ENCODE peak calls at places on chromosomes 3 and 15, in nine cellular contexts. I is lower lobe of right lung, C is cardiac muscle cell, L is H9, U is GM12878, Q is AG04450, M is dorsolateral prefrontal cortex, N is prostate gland, Z is psoas muscle. R is an unnamed sample.

GRCh38 chr3:69084326-69084667 is 440 bp upstream of the ARL6IP5 start:
- DNase-seq in I (no peak), C (peak; percentile 24), L (no peak), U (no peak), Q (no peak), M (no peak), N (no peak), Z (no peak), R (no peak)

GRCh38 chr3:45551214-45552010 is 43.1 kb upstream of the LIMD1 start:
- DNase-seq in I (no peak), C (no peak), L (no peak), U (no peak), Q (peak; percentile 97), M (peak; percentile 84), N (no peak), Z (peak; percentile 88), R (peak; percentile 92)

GRCh38 chr3:4888913-4889846 is 90.1 kb upstream of the BHLHE40 start:
- DNase-seq in I (no peak), C (no peak), L (no peak), U (peak; percentile 71), Q (no peak), M (no peak), N (no peak), Z (no peak), R (peak; percentile 6)

GRCh38 chr15:88580532-88580931 is 34.1 kb upstream of the DET1 start:
- DNase-seq in I (no peak), C (no peak), L (no peak), U (no peak), Q (no peak), M (no peak), N (no peak), Z (no peak), R (no peak)

GRCh38 chr3:122111974-122112373 is 56.8 kb downstream of the CD86 start:
- DNase-seq in I (no peak), C (no peak), L (no peak), U (no peak), Q (no peak), M (no peak), N (no peak), Z (no peak), R (no peak)

GRCh38 chr15:94026458-94026967 is 204.8 kb upstream of the MCTP2 start:
- DNase-seq in I (no peak), C (no peak), L (no peak), U (no peak), Q (peak; percentile 38), M (no peak), N (no peak), Z (no peak), R (no peak)

GRCh38 chr3:129278970-129279906 is 568 bp downstream of the HMCES start:
- DNase-seq in I (peak; percentile 62), C (peak; percentile 89), L (peak; percentile 76), U (no peak), Q (no peak), M (peak; percentile 34), N (no peak), Z (peak; percentile 52), R (peak; percentile 62)

GRCh38 chr3:62203152-62203551 is 170.2 kb downstream of the FEZF2 start:
- DNase-seq in I (no peak), C (no peak), L (no peak), U (no peak), Q (no peak), M (no peak), N (no peak), Z (no peak), R (no peak)

GRCh38 chr3:191412764-191413163 is 48.2 kb upstream of the PYDC2 start:
- DNase-seq in I (no peak), C (no peak), L (no peak), U (no peak), Q (peak; percentile 86), M (no peak), N (no peak), Z (no peak), R (peak; percentile 90)

GRCh38 chr15:100030586-100031249 is 297.5 kb upstream of the LYSMD4 start:
- DNase-seq in I (no peak), C (no peak), L (no peak), U (no peak), Q (no peak), M (no peak), N (no peak), Z (no peak), R (peak; percentile 64)

GRCh38 chr15:63358296-63359029 is 23.2 kb downstream of the CA12 start:
- DNase-seq in I (no peak), C (no peak), L (no peak), U (no peak), Q (no peak), M (no peak), N (no peak), Z (no peak), R (no peak)

GRCh38 chr3:38278841-38279240 is 3.3 kb upstream of the SLC22A14 start:
- DNase-seq in I (no peak), C (no peak), L (no peak), U (no peak), Q (no peak), M (no peak), N (no peak), Z (no peak), R (no peak)
- TF ChIP-seq CTCF in I (no peak), C (no peak), L (no peak), U (no peak), Q (no peak), M (no peak), N (no peak), Z (no peak), R (no peak)

GRCh38 chr3:33717616-33717865 is 513 bp downstream of the CLASP2 start:
- DNase-seq in I (peak; percentile 84), C (peak; percentile 77), L (peak; percentile 69), U (no peak), Q (no peak), M (no peak), N (peak; percentile 59), Z (peak; percentile 70), R (peak; percentile 39)
- H3K27ac ChIP-seq in I (peak overlapping the region; percentile 98), C (peak overlapping the region; percentile 99), L (no peak overlapping the region), U (peak overlapping the region; percentile 82), Q (peak overlapping the region; percentile 82), M (peak overlapping the region; percentile 80), N (peak overlapping the region; percentile 99), Z (peak overlapping the region; percentile 95), R (peak overlapping the region; percentile 87)

GRCh38 chr3:160758929-160759577 is 3.0 kb downstream of the PPM1L start:
- DNase-seq in I (no peak), C (no peak), L (no peak), U (no peak), Q (no peak), M (no peak), N (no peak), Z (no peak), R (no peak)
- TF ChIP-seq CTCF in I (no peak), C (no peak), L (no peak), U (no peak), Q (no peak), M (peak; percentile 39), N (no peak), Z (peak; percentile 46), R (peak; percentile 9)

GRCh38 chr3:170128259-170128976 is 53.1 kb downstream of the PHC3 start:
- DNase-seq in I (no peak), C (no peak), L (no peak), U (peak; percentile 84), Q (no peak), M (no peak), N (no peak), Z (no peak), R (no peak)
- H3K27ac ChIP-seq in I (no peak overlapping the region), C (no peak overlapping the region), L (no peak overlapping the region), U (peak overlapping the region; percentile 94), Q (no peak overlapping the region), M (no peak overlapping the region), N (no peak overlapping the region), Z (no peak overlapping the region), R (no peak overlapping the region)

DNA sequence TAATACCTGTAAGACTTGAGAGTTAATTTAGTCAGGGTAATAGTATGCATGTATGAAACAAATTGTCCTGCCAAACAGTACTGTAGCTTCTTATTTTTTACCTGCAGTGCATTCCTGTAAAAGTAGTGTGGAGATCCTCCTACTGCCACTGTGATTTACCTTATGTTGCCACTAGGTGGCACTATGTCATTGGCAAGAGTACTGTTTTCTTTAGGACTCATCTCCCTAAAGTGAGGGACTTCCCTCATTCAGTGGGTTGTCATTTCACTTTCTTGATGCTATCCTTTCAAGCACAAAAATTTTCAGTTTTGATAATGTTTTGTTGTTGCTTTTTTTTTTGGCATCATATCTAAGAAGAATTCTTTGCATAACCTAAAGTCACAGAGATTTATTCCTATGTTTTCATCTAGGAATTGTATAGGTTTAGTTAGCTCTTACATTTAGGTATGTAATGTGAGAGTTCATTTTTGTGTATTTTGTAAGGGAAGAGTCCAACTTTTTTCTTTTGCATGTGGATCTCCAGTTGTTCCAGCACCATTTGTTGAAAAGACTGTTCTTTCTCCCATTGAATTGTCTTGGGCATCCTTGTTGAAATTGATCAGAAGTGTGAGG is 105.7 kb downstream of the AKAP13 start:
- DNase-seq in I (no peak), C (peak; percentile 69), L (peak; percentile 54), U (peak; percentile 59), Q (peak; percentile 58), M (no peak), N (peak; percentile 82), Z (no peak), R (peak; percentile 53)
- TF ChIP-seq CTCF in I (peak; percentile 89), C (peak; percentile 68), L (peak; percentile 75), U (peak; percentile 64), Q (peak; percentile 80), M (peak; percentile 61), N (peak; percentile 74), Z (peak; percentile 66), R (peak; percentile 92)